ENCODE peak calls at places on chromosomes 12 and 14, in seven cellular contexts. G is heart right ventricle; X is activated naive CD4-positive, alpha-beta T cell treated with anti-CD3 and anti-CD28 coated beads, Interleukin-2, amount 10 ng/mL, durations not matched to agents 7 days and 5 days; U is fibroblast of the aortic adventitia; K is mucosa of gallbladder; E is choroid plexus epithelial cell; V is B cell. J is an unnamed sample.

GRCh38 chr12:24595652-24596235 is 353.2 kb downstream of the BCAT1 start:
- DNase-seq in G (no peak), X (no peak), U (peak), K (no peak), E (peak), V (no peak), J (no peak)

GRCh38 chr12:5102261-5102789 is 58.6 kb downstream of the KCNA5 start:
- DNase-seq in G (no peak), X (no peak), U (peak), K (no peak), E (peak), V (no peak), J (no peak)

GRCh38 chr12:6326316-6326959 is 15.4 kb downstream of the TNFRSF1A start:
- DNase-seq in G (peak), X (no peak), U (peak), K (peak), E (peak), V (no peak), J (no peak)

GRCh38 chr14:64955297-64955696 is 12.8 kb upstream of the GPX2 start:
- DNase-seq in G (no peak), X (no peak), U (no peak), K (no peak), E (no peak), V (no peak), J (no peak)

GRCh38 chr14:75205586-75205985 is 29.2 kb upstream of the TMED10 start:
- DNase-seq in G (no peak), X (no peak), U (peak), K (no peak), E (peak), V (no peak), J (no peak)

GRCh38 chr12:120688527-120689071 is 1.6 kb downstream of the MLEC start:
- DNase-seq in G (no peak), X (no peak), U (peak), K (peak), E (peak), V (no peak), J (no peak)

GRCh38 chr14:61700104-61700886 is 5.0 kb downstream of the HIF1A start:
- DNase-seq in G (no peak), X (no peak), U (peak), K (no peak), E (peak), V (no peak), J (no peak)

GRCh38 chr12:7483343-7483742 is 20.2 kb downstream of the CD163 start:
- DNase-seq in G (no peak), X (no peak), U (no peak), K (no peak), E (no peak), V (no peak), J (no peak)

GRCh38 chr14:101761881-101762529 is 496 bp downstream of the PPP2R5C start:
- DNase-seq in G (no peak), X (peak), U (no peak), K (peak), E (no peak), V (peak), J (peak)

GRCh38 chr14:93103392-93104080 is 12.2 kb downstream of the ITPK1 start:
- DNase-seq in G (no peak), X (peak), U (peak), K (peak), E (peak), V (peak), J (no peak)

GRCh38 chr14:91897121-91897701 is 29.9 kb upstream of the TC2N start:
- DNase-seq in G (peak), X (no peak), U (peak), K (peak), E (peak), V (no peak), J (peak)

GRCh38 chr12:356276-356988 is 32.7 kb downstream of the KDM5A start:
- DNase-seq in G (no peak), X (no peak), U (peak), K (no peak), E (peak), V (no peak), J (no peak)

GRCh38 chr14:89498836-89499235 is 81.8 kb upstream of the FOXN3 start:
- DNase-seq in G (no peak), X (no peak), U (no peak), K (no peak), E (no peak), V (no peak), J (no peak)

GRCh38 chr12:124762791-124763593 is 100.7 kb downstream of the SCARB1 start:
- DNase-seq in G (no peak), X (no peak), U (peak), K (no peak), E (no peak), V (no peak), J (no peak)

GRCh38 chr14:32728526-32728925 is 210.2 kb upstream of the NPAS3 start:
- DNase-seq in G (no peak), X (no peak), U (no peak), K (no peak), E (no peak), V (no peak), J (no peak)

J was measured in tibial artery.